ENCODE peak calls at places on chromosomes 7 and 10, in five cellular contexts. One of them, this sample, is unnamed. For H3K9me3 and H3K27me3, the result is how much of the 10 kb centered on the place peaks cover.

GRCh38 chr7:7499892-7500291 is 35.8 kb downstream of the COL28A1 start:
- DNase-seq in esophagus squamous epithelium: no peak
- DNase-seq in transverse colon: no peak
- DNase-seq in adrenal gland: no peak
- DNase-seq in heart left ventricle: no peak
- DNase-seq in this sample: no peak

GRCh38 chr10:13481690-13482089 is 47.1 kb downstream of the BEND7 start:
- DNase-seq in esophagus squamous epithelium: no peak
- DNase-seq in transverse colon: no peak
- DNase-seq in adrenal gland: no peak
- DNase-seq in heart left ventricle: no peak
- DNase-seq in this sample: no peak

GRCh38 chr10:7085913-7086589 is 324.8 kb downstream of the SFMBT2 start:
- DNase-seq in esophagus squamous epithelium: no peak
- DNase-seq in transverse colon: no peak
- DNase-seq in adrenal gland: peak
- DNase-seq in heart left ventricle: no peak
- DNase-seq in this sample: no peak

GRCh38 chr7:151940048-151940845 is 16.0 kb upstream of the GALNTL5 start:
- DNase-seq in esophagus squamous epithelium: no peak
- DNase-seq in transverse colon: no peak
- DNase-seq in adrenal gland: no peak
- DNase-seq in heart left ventricle: no peak
- DNase-seq in this sample: no peak

GRCh38 chr10:78712147-78712546 is 356.6 kb upstream of the ZMIZ1 start:
- DNase-seq in esophagus squamous epithelium: no peak
- DNase-seq in transverse colon: no peak
- DNase-seq in adrenal gland: peak
- DNase-seq in heart left ventricle: peak
- DNase-seq in this sample: no peak

GRCh38 chr10:63547628-63548356 is 26.6 kb downstream of the REEP3 start:
- DNase-seq in esophagus squamous epithelium: no peak
- DNase-seq in transverse colon: no peak
- DNase-seq in adrenal gland: no peak
- DNase-seq in heart left ventricle: no peak
- DNase-seq in this sample: no peak

GRCh38 chr7:142482899-142483658 is 225.2 kb upstream of the PRSS58 start:
- DNase-seq in esophagus squamous epithelium: no peak
- DNase-seq in transverse colon: peak
- DNase-seq in adrenal gland: peak
- DNase-seq in heart left ventricle: no peak
- DNase-seq in this sample: peak

GRCh38 chr10:103736763-103737162 is 118.6 kb downstream of the SH3PXD2A start:
- DNase-seq in esophagus squamous epithelium: no peak
- DNase-seq in transverse colon: no peak
- DNase-seq in adrenal gland: no peak
- DNase-seq in heart left ventricle: no peak
- DNase-seq in this sample: no peak

GRCh38 chr7:130365511-130366441 is 14.5 kb upstream of the CPA1 start:
- DNase-seq in esophagus squamous epithelium: no peak
- DNase-seq in transverse colon: peak
- DNase-seq in adrenal gland: peak
- DNase-seq in heart left ventricle: no peak
- DNase-seq in this sample: peak

GRCh38 chr10:46019541-46020343 is 10.7 kb downstream of the NCOA4 start:
- DNase-seq in esophagus squamous epithelium: no peak
- DNase-seq in transverse colon: peak
- DNase-seq in adrenal gland: peak
- DNase-seq in heart left ventricle: peak
- DNase-seq in this sample: no peak

GRCh38 chr10:118998183-118998582 is 31.3 kb upstream of the NANOS1 start:
- DNase-seq in esophagus squamous epithelium: no peak
- DNase-seq in transverse colon: no peak
- DNase-seq in adrenal gland: no peak
- DNase-seq in heart left ventricle: no peak
- DNase-seq in this sample: no peak

GRCh38 chr10:44262551-44263251 is 122.2 kb downstream of the CXCL12 start:
- DNase-seq in esophagus squamous epithelium: no peak
- DNase-seq in transverse colon: no peak
- DNase-seq in adrenal gland: no peak
- DNase-seq in heart left ventricle: no peak
- DNase-seq in this sample: no peak

GRCh38 chr10:13959443-13960359 is 371.0 kb downstream of the FRMD4A start:
- DNase-seq in esophagus squamous epithelium: no peak
- DNase-seq in transverse colon: no peak
- DNase-seq in adrenal gland: no peak
- DNase-seq in heart left ventricle: no peak
- DNase-seq in this sample: no peak

GRCh38 chr10:72303424-72304128 is 29.9 kb downstream of the DDIT4 start:
- DNase-seq in esophagus squamous epithelium: no peak
- DNase-seq in transverse colon: no peak
- DNase-seq in adrenal gland: no peak
- DNase-seq in heart left ventricle: no peak
- DNase-seq in this sample: no peak

GRCh38 chr7:132475669-132476116 is 100.6 kb downstream of the PLXNA4 start:
- DNase-seq in esophagus squamous epithelium: no peak
- DNase-seq in transverse colon: no peak
- DNase-seq in adrenal gland: no peak
- DNase-seq in heart left ventricle: no peak
- DNase-seq in this sample: no peak

GRCh38 chr7:21169667-21170605 is 257.9 kb upstream of the SP4 start:
- DNase-seq in esophagus squamous epithelium: no peak
- DNase-seq in transverse colon: no peak
- DNase-seq in adrenal gland: no peak
- DNase-seq in heart left ventricle: no peak
- DNase-seq in this sample: no peak

GRCh38 chr10:89543841-89544240 is 8.4 kb upstream of the SLC16A12 start:
- DNase-seq in esophagus squamous epithelium: no peak
- DNase-seq in transverse colon: no peak
- DNase-seq in adrenal gland: no peak
- DNase-seq in heart left ventricle: no peak
- DNase-seq in this sample: no peak

GRCh38 chr7:13231216-13231615 is 543.8 kb downstream of the ARL4A start:
- DNase-seq in esophagus squamous epithelium: no peak
- DNase-seq in transverse colon: no peak
- DNase-seq in adrenal gland: no peak
- DNase-seq in heart left ventricle: no peak
- DNase-seq in this sample: no peak

GRCh38 chr7:134943785-134944400 is 42.4 kb upstream of the AGBL3 start:
- DNase-seq in esophagus squamous epithelium: no peak
- DNase-seq in transverse colon: no peak
- DNase-seq in adrenal gland: no peak
- DNase-seq in heart left ventricle: no peak
- DNase-seq in this sample: no peak

GRCh38 chr10:17229717-17229966 is 1.6 kb downstream of the VIM start:
- DNase-seq in esophagus squamous epithelium: no peak
- DNase-seq in transverse colon: no peak
- DNase-seq in adrenal gland: no peak
- DNase-seq in heart left ventricle: no peak
- DNase-seq in this sample: no peak

GRCh38 chr7:101021703-101022102 is 1.8 kb downstream of the MUC17 start:
- DNase-seq in esophagus squamous epithelium: no peak
- DNase-seq in transverse colon: peak
- DNase-seq in adrenal gland: no peak
- DNase-seq in heart left ventricle: peak
- DNase-seq in this sample: no peak

GRCh38 chr7:50212666-50213621 is 91.6 kb upstream of the IKZF1 start:
- DNase-seq in esophagus squamous epithelium: no peak
- DNase-seq in transverse colon: no peak
- DNase-seq in adrenal gland: no peak
- DNase-seq in heart left ventricle: no peak
- DNase-seq in this sample: peak

GRCh38 chr10:82925547-82925946 is 1050.6 kb downstream of the NRG3 start:
- DNase-seq in esophagus squamous epithelium: no peak
- DNase-seq in transverse colon: no peak
- DNase-seq in adrenal gland: no peak
- DNase-seq in heart left ventricle: no peak
- DNase-seq in this sample: no peak

GRCh38 chr10:78570633-78571032 is 498.1 kb upstream of the ZMIZ1 start:
- DNase-seq in esophagus squamous epithelium: no peak
- DNase-seq in transverse colon: no peak
- DNase-seq in adrenal gland: no peak
- DNase-seq in heart left ventricle: no peak
- DNase-seq in this sample: no peak

DNA sequence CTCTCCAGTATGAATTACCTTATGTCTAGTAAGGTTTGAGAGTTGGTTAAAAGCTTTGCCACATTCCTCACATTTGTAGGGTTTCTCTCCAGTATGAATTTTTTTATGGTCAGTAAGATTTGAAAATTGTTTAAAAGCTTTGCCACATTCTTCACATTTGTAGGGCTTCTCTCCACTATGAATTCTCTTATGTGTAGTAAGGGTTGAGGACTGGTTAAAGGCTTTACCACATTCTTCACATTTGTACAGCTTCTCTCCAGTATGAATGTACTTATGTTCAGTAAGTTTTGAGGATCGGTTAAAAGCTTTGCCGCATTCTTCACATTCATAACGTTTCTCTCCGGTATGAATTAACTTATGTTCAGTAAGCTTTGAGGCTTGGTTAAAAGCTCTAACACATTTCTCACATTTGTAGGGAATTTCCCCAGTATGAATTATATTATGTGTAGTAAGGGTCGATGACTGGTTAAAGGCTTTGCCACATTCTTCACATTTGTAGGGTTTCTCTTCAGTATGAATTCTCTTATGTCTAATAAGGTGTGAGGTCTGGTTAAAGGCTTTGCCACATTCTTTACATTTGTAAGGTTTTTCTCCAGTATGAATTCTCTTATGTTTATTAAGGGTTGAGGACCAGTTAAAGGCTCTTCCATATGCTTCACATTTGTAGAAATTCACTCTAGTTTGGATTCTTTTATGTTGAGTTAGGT is 12.2 kb downstream of the ZNF117 start:
- DNase-seq in esophagus squamous epithelium: no peak
- DNase-seq in transverse colon: no peak
- DNase-seq in adrenal gland: no peak
- DNase-seq in heart left ventricle: no peak
- DNase-seq in this sample: no peak
- H3K9me3 ChIP-seq in esophagus squamous epithelium: under half
- H3K9me3 ChIP-seq in transverse colon: half or more
- H3K9me3 ChIP-seq in adrenal gland: under half
- H3K9me3 ChIP-seq in heart left ventricle: half or more
- H3K9me3 ChIP-seq in this sample: half or more

GRCh38 chr10:74018241-74018640 is 20.3 kb downstream of the VCL start:
- DNase-seq in esophagus squamous epithelium: no peak
- DNase-seq in transverse colon: peak
- DNase-seq in adrenal gland: no peak
- DNase-seq in heart left ventricle: no peak
- DNase-seq in this sample: no peak

GRCh38 chr10:74022941-74023629 is 25.2 kb downstream of the VCL start:
- DNase-seq in esophagus squamous epithelium: no peak
- DNase-seq in transverse colon: no peak
- DNase-seq in adrenal gland: no peak
- DNase-seq in heart left ventricle: no peak
- DNase-seq in this sample: no peak

GRCh38 chr10:74024600-74024999 is 26.7 kb downstream of the VCL start:
- DNase-seq in esophagus squamous epithelium: no peak
- DNase-seq in transverse colon: no peak
- DNase-seq in adrenal gland: no peak
- DNase-seq in heart left ventricle: no peak
- DNase-seq in this sample: no peak

GRCh38 chr10:74025380-74025978 is 27.6 kb downstream of the VCL start:
- DNase-seq in esophagus squamous epithelium: no peak
- DNase-seq in transverse colon: no peak
- DNase-seq in adrenal gland: peak
- DNase-seq in heart left ventricle: no peak
- DNase-seq in this sample: no peak

GRCh38 chr10:74021248-74022055 is 23.5 kb downstream of the VCL start:
- DNase-seq in esophagus squamous epithelium: no peak
- DNase-seq in transverse colon: no peak
- DNase-seq in adrenal gland: no peak
- DNase-seq in heart left ventricle: no peak
- DNase-seq in this sample: no peak
- TF ChIP-seq POLR2A in esophagus squamous epithelium: no peak
- TF ChIP-seq POLR2A in transverse colon: no peak
- TF ChIP-seq POLR2A in adrenal gland: no peak
- TF ChIP-seq POLR2A in heart left ventricle: no peak
- TF ChIP-seq POLR2A in this sample: no peak

GRCh38 chr7:1646957-1647891 is 22.9 kb upstream of the ELFN1 start:
- DNase-seq in esophagus squamous epithelium: no peak
- DNase-seq in transverse colon: no peak
- DNase-seq in adrenal gland: peak
- DNase-seq in heart left ventricle: peak
- DNase-seq in this sample: no peak
- H3K27me3 ChIP-seq in esophagus squamous epithelium: under half
- H3K27me3 ChIP-seq in transverse colon: under half
- H3K27me3 ChIP-seq in adrenal gland: under half
- H3K27me3 ChIP-seq in heart left ventricle: under half
- H3K27me3 ChIP-seq in this sample: under half

GRCh38 chr7:64997927-64998391 is 7.1 kb upstream of the ZNF117 start:
- DNase-seq in esophagus squamous epithelium: no peak
- DNase-seq in transverse colon: no peak
- DNase-seq in adrenal gland: peak
- DNase-seq in heart left ventricle: peak
- DNase-seq in this sample: no peak

GRCh38 chr7:64997164-64997908 is 6.5 kb upstream of the ZNF117 start:
- DNase-seq in esophagus squamous epithelium: no peak
- DNase-seq in transverse colon: no peak
- DNase-seq in adrenal gland: no peak
- DNase-seq in heart left ventricle: no peak
- DNase-seq in this sample: no peak

GRCh38 chr7:64998865-64999164 is 7.7 kb downstream of the ERV3-1 start:
- DNase-seq in esophagus squamous epithelium: no peak
- DNase-seq in transverse colon: no peak
- DNase-seq in adrenal gland: no peak
- DNase-seq in heart left ventricle: no peak
- DNase-seq in this sample: no peak

GRCh38 chr7:65001291-65001814 is 5.1 kb downstream of the ERV3-1 start:
- DNase-seq in esophagus squamous epithelium: no peak
- DNase-seq in transverse colon: no peak
- DNase-seq in adrenal gland: no peak
- DNase-seq in heart left ventricle: no peak
- DNase-seq in this sample: no peak

DNA sequence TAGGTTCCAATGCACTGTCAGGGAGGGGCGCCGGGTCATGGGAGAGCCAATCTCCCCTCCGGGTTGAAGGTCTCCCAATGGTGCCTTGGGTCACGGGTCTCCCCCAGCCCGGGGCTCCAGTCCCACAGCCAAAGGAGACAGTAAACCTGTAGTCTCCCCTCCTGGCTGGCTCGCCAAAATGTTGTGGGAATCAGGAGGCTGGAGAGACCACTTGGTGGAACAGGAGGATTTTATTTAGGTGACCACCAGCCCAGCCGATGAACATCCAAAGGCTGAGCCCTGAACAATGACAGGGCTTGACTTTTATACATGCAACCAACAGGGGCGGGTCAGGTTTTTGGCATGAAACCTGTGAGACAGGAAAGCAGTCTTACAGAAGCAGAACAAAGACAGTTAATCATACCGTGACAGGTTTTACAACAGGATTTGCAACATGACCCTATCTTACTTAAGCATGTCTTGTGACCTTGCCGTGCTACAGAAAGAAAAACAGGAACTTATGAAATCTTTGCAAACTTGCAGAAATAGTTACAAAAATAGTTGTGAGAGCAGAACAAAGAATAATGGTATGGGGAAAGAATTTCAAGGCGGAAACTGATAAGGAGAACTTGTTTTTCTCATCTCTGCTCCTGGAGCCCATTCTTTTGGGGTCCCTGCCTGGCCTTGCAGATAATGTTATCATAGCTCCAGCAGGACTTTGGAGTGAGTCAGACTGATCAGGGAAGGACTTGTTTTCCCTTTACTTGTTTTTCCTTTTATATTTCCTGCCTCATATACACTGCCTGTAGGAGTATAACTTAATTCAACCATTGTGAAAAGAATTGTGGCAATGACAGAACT is 7.1 kb downstream of the ERV3-1 start:
- DNase-seq in esophagus squamous epithelium: no peak
- DNase-seq in transverse colon: no peak
- DNase-seq in adrenal gland: peak
- DNase-seq in heart left ventricle: no peak
- DNase-seq in this sample: peak
- H3K9me3 ChIP-seq in esophagus squamous epithelium: under half
- H3K9me3 ChIP-seq in transverse colon: under half
- H3K9me3 ChIP-seq in adrenal gland: under half
- H3K9me3 ChIP-seq in heart left ventricle: under half
- H3K9me3 ChIP-seq in this sample: half or more